ENCODE peak calls at places on chromosome 1, in six cellular contexts. H is IMR-90, D is H9, R is mesenchymal stem cell, Q is mesendoderm, N is H1. B is an unnamed sample.
A peak's percentile ranks its signal among the peaks of the same experiment; 100 is the strongest.

GRCh38 chr1:88029142-88029541 is 654.9 kb upstream of the PKN2 start:
- DNase-seq in D (no peak), H (peak; percentile 2), N (no peak), Q (peak; percentile 72), R (peak; percentile 14), B (no peak)

GRCh38 chr1:35279555-35279904 is 11.0 kb downstream of the ZMYM4 start:
- DNase-seq in D (no peak), R (no peak), N (no peak), Q (no peak), H (no peak), B (no peak)

GRCh38 chr1:24805534-24806301 is 60.5 kb downstream of the CLIC4 start:
- DNase-seq in H (peak; percentile 89), D (no peak), Q (no peak), R (peak; percentile 86), N (no peak), B (no peak)

GRCh38 chr1:45686081-45687013 is at the start of gene GPBP1L1:
- DNase-seq in H (peak; percentile 97), R (peak; percentile 97), D (peak; percentile 97), N (peak; percentile 93), Q (peak; percentile 98), B (peak; percentile 96)

GRCh38 chr1:231629132-231629531 is 2.5 kb downstream of the DISC1 start:
- DNase-seq in D (no peak), Q (no peak), N (no peak), R (peak; percentile 54), H (no peak), B (no peak)

GRCh38 chr1:243313635-243314536 is 58.0 kb downstream of the SDCCAG8 start:
- DNase-seq in R (no peak), D (no peak), Q (no peak), H (no peak), N (no peak), B (no peak)

GRCh38 chr1:157030728-157031127 is 14.8 kb downstream of the ARHGEF11 start:
- DNase-seq in D (no peak), H (no peak), Q (no peak), R (no peak), N (no peak), B (no peak)

GRCh38 chr1:229344937-229345684 is 2.3 kb upstream of the CCSAP start:
- DNase-seq in N (no peak), R (no peak), Q (peak; percentile 35), H (peak; percentile 13), D (no peak), B (no peak)

GRCh38 chr1:117013310-117013850 is 11.8 kb downstream of the CD101 start:
- DNase-seq in R (no peak), D (no peak), H (no peak), Q (no peak), N (no peak), B (no peak)

DNA sequence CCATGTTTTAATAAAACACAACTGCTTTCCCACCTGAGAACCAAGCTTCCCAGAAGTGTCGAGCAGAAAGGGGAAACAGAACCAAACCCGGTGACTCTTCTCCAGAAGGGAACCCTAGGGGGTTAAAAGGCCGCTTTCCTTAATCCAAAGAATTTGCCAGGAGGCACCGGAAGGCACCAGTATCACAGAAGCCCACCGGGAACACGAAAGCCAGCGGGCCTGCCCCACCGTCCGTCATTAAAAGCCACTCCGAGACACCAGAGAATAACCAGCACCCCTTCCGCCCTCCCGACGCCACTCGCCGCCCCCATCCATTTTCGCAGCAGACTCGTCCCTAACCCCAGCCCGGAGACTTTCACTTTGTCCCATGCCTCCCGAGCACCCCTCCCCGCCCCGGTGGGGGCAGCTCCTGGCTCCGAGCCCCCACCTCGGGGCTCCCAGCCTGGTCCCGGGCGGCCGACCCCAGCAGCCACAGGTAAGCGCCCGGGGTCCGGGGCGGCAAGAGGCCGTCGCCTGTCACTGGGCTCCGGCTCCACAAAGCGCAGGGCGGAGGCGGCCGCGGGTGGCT is 105.3 kb downstream of the SLC45A1 start:
- DNase-seq in R (peak; percentile 53), H (no peak), Q (peak; percentile 49), D (no peak), N (no peak), B (no peak)
- H4K8ac ChIP-seq in R (no peak overlapping the region), H (peak overlapping the region; percentile 78), Q (peak overlapping the region; percentile 57), D (no peak overlapping the region), N (peak overlapping the region; percentile 69), B (no peak overlapping the region)

GRCh38 chr1:225651872-225652725 is 824 bp downstream of the ENAH start:
- DNase-seq in Q (peak; percentile 87), N (no peak), D (no peak), R (peak; percentile 60), H (no peak), B (peak; percentile 35)
- H4K8ac ChIP-seq in Q (no peak overlapping the region), N (peak overlapping the region; percentile 90), D (no peak overlapping the region), R (peak overlapping the region; percentile 45), H (peak overlapping the region; percentile 16), B (no peak overlapping the region)

GRCh38 chr1:19563336-19564097 is 78.2 kb upstream of the CAPZB start:
- DNase-seq in H (peak; percentile 41), R (no peak), N (no peak), D (no peak), Q (no peak), B (no peak)
- H4K8ac ChIP-seq in H (peak overlapping the region; percentile 53), R (no peak overlapping the region), N (no peak overlapping the region), D (no peak overlapping the region), Q (no peak overlapping the region), B (no peak overlapping the region)

DNA sequence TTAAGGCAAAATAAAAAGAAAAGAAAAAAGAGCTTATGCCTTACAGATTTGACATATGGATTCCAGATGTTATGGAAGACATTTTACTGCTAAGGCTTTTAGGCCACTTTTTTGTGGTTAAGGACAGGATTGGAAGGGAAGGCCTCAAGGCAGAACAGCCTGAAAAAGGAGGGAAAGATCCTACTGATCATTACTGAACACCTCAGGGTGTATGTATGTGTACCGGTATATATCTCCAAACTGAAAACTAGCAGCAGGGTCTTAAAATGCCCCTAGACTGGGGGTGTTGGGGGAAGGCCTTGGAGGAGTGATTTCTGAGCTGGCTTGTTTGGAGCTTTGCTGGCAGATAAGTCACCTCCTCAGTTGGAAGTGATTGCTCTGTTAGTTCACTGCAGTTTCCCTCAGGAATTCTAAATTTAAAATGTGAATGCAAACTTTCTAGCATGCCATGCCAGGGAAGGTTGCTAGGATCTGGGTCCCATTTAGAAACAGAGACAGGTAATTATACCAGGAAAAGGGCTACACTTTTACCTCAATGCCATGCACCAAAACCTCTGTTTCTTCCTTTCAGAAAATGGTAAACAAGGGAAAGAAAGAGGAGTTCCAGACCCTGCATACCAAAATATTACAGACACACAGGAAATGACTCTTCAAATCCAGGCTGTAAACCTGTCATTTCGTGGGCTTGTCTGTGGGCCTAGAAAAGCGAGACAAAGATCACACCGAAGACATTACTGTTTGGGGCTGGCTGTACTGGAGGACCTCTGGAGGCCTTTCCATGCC is 15.0 kb downstream of the C1orf52 start:
- DNase-seq in R (peak; percentile 69), Q (no peak), H (peak; percentile 48), N (no peak), D (no peak), B (no peak)
- H4K8ac ChIP-seq in R (peak overlapping the region; percentile 64), Q (no peak overlapping the region), H (peak overlapping the region; percentile 42), N (no peak overlapping the region), D (no peak overlapping the region), B (no peak overlapping the region)

DNA sequence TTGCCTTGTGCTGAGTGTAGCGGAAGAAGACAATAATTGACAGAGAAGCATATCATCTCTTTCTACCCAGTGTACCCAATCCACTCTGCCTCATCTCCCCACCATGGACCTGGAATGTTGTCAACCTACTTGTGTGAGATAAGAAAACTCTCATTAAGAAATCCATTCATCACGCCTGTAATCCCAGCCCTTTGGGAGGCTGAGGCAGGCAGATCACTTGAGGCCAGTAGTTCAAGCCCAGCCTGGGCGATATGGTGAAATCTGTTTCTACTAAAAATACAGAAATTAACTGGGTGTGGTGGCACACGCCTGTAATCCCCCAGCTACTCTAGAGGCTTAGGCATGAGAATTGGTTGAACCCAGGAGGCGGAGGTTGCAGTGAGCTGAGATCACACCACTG is 209.6 kb downstream of the PBX1 start:
- DNase-seq in H (no peak), Q (peak; percentile 38), R (no peak), N (no peak), D (no peak), B (no peak)
- H4K8ac ChIP-seq in H (peak overlapping the region; percentile 87), Q (no peak overlapping the region), R (no peak overlapping the region), N (no peak overlapping the region), D (no peak overlapping the region), B (no peak overlapping the region)

DNA sequence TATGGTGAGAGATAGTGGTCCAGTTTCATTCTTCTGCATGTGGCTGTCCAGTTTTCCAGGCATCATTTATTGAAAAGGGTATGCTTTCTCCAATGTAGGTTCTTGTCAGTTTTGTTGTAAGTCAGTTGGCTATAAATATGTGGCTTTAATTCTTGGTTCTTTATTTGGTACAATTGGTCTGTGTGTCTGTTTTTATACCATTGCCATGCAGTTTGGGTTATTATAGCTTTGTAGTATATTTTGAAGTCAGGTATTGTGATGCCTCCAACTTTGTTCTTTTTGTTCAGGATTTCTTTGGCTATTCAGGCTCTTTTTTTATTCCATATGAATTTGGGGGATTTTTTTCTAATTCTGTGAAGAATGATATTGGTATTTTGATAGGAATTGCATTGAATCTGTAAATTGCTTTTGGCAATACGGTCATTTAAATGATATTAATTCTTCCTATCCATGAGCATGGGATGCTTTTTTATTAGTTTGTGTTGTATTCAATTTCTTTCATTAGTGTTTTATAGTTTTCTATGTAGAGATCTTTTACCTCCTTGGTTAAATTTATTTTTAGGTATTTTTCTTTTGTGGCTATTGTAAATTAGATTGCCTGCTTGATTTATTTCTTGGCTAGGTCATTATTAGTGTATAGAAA is 3.3 kb downstream of the DNAH14 start:
- DNase-seq in R (no peak), Q (no peak), H (no peak), D (no peak), N (no peak), B (no peak)
- H4K8ac ChIP-seq in R (no peak overlapping the region), Q (no peak overlapping the region), H (no peak overlapping the region), D (no peak overlapping the region), N (no peak overlapping the region), B (no peak overlapping the region)